ENCODE peak calls at places on chromosomes 2 and 18, in nine cellular contexts. One of them, this sample, is unnamed.

GRCh38 chr2:188628989-188629889 is 337.6 kb downstream of the GULP1 start:
- DNase-seq in NCI-H1417: no peak
- DNase-seq in activated naive CD8-positive, alpha-beta T cell treated with anti-CD3 and anti-CD28 coated beads, Interleukin-2, amount 50 U/mL, for 16 hours: no peak
- DNase-seq in mesothelial cell of epicardium: no peak
- DNase-seq in hepatic stellate cell: no peak
- DNase-seq in GM13977: no peak
- DNase-seq in HCT116: peak; percentile 7
- DNase-seq in psoas muscle: no peak
- DNase-seq in germinal center: no peak
- DNase-seq in this sample: no peak

GRCh38 chr18:33805592-33805991 is 227.6 kb downstream of the ASXL3 start:
- DNase-seq in NCI-H1417: no peak
- DNase-seq in activated naive CD8-positive, alpha-beta T cell treated with anti-CD3 and anti-CD28 coated beads, Interleukin-2, amount 50 U/mL, for 16 hours: no peak
- DNase-seq in mesothelial cell of epicardium: no peak
- DNase-seq in hepatic stellate cell: no peak
- DNase-seq in GM13977: no peak
- DNase-seq in HCT116: no peak
- DNase-seq in psoas muscle: no peak
- DNase-seq in germinal center: no peak
- DNase-seq in this sample: no peak

GRCh38 chr2:240820607-240821428 is 799 bp upstream of the KIF1A start:
- DNase-seq in NCI-H1417: peak; percentile 99
- DNase-seq in activated naive CD8-positive, alpha-beta T cell treated with anti-CD3 and anti-CD28 coated beads, Interleukin-2, amount 50 U/mL, for 16 hours: no peak
- DNase-seq in mesothelial cell of epicardium: no peak
- DNase-seq in hepatic stellate cell: no peak
- DNase-seq in GM13977: no peak
- DNase-seq in HCT116: no peak
- DNase-seq in psoas muscle: no peak
- DNase-seq in germinal center: no peak
- DNase-seq in this sample: peak; percentile 95

GRCh38 chr2:71240794-71241193 is 13.9 kb upstream of the PAIP2B start:
- DNase-seq in NCI-H1417: no peak
- DNase-seq in activated naive CD8-positive, alpha-beta T cell treated with anti-CD3 and anti-CD28 coated beads, Interleukin-2, amount 50 U/mL, for 16 hours: no peak
- DNase-seq in mesothelial cell of epicardium: no peak
- DNase-seq in hepatic stellate cell: no peak
- DNase-seq in GM13977: no peak
- DNase-seq in HCT116: no peak
- DNase-seq in psoas muscle: no peak
- DNase-seq in germinal center: no peak
- DNase-seq in this sample: no peak

GRCh38 chr2:72115361-72116080 is 32.1 kb downstream of the CYP26B1 start:
- DNase-seq in NCI-H1417: peak; percentile 28
- DNase-seq in activated naive CD8-positive, alpha-beta T cell treated with anti-CD3 and anti-CD28 coated beads, Interleukin-2, amount 50 U/mL, for 16 hours: no peak
- DNase-seq in mesothelial cell of epicardium: peak; percentile 63
- DNase-seq in hepatic stellate cell: no peak
- DNase-seq in GM13977: no peak
- DNase-seq in HCT116: peak; percentile 68
- DNase-seq in psoas muscle: peak; percentile 70
- DNase-seq in germinal center: no peak
- DNase-seq in this sample: no peak

GRCh38 chr2:133314761-133315160 is 253.5 kb downstream of the NCKAP5 start:
- DNase-seq in NCI-H1417: no peak
- DNase-seq in activated naive CD8-positive, alpha-beta T cell treated with anti-CD3 and anti-CD28 coated beads, Interleukin-2, amount 50 U/mL, for 16 hours: no peak
- DNase-seq in mesothelial cell of epicardium: no peak
- DNase-seq in hepatic stellate cell: no peak
- DNase-seq in GM13977: no peak
- DNase-seq in HCT116: no peak
- DNase-seq in psoas muscle: no peak
- DNase-seq in germinal center: no peak
- DNase-seq in this sample: no peak

GRCh38 chr2:198662916-198663315 is 794.8 kb downstream of the SATB2 start:
- DNase-seq in NCI-H1417: no peak
- DNase-seq in activated naive CD8-positive, alpha-beta T cell treated with anti-CD3 and anti-CD28 coated beads, Interleukin-2, amount 50 U/mL, for 16 hours: no peak
- DNase-seq in mesothelial cell of epicardium: no peak
- DNase-seq in hepatic stellate cell: no peak
- DNase-seq in GM13977: no peak
- DNase-seq in HCT116: no peak
- DNase-seq in psoas muscle: no peak
- DNase-seq in germinal center: no peak
- DNase-seq in this sample: no peak

GRCh38 chr2:39549718-39550464 is 112.8 kb upstream of the MAP4K3 start:
- DNase-seq in NCI-H1417: no peak
- DNase-seq in activated naive CD8-positive, alpha-beta T cell treated with anti-CD3 and anti-CD28 coated beads, Interleukin-2, amount 50 U/mL, for 16 hours: no peak
- DNase-seq in mesothelial cell of epicardium: no peak
- DNase-seq in hepatic stellate cell: no peak
- DNase-seq in GM13977: no peak
- DNase-seq in HCT116: no peak
- DNase-seq in psoas muscle: no peak
- DNase-seq in germinal center: no peak
- DNase-seq in this sample: no peak

GRCh38 chr2:45242161-45242741 is 233.0 kb upstream of the SIX2 start:
- DNase-seq in NCI-H1417: peak; percentile 69
- DNase-seq in activated naive CD8-positive, alpha-beta T cell treated with anti-CD3 and anti-CD28 coated beads, Interleukin-2, amount 50 U/mL, for 16 hours: no peak
- DNase-seq in mesothelial cell of epicardium: no peak
- DNase-seq in hepatic stellate cell: no peak
- DNase-seq in GM13977: no peak
- DNase-seq in HCT116: no peak
- DNase-seq in psoas muscle: peak; percentile 40
- DNase-seq in germinal center: no peak
- DNase-seq in this sample: peak; percentile 63

GRCh38 chr18:3966985-3967856 is 487.9 kb downstream of the DLGAP1 start:
- DNase-seq in NCI-H1417: no peak
- DNase-seq in activated naive CD8-positive, alpha-beta T cell treated with anti-CD3 and anti-CD28 coated beads, Interleukin-2, amount 50 U/mL, for 16 hours: no peak
- DNase-seq in mesothelial cell of epicardium: no peak
- DNase-seq in hepatic stellate cell: no peak
- DNase-seq in GM13977: no peak
- DNase-seq in HCT116: no peak
- DNase-seq in psoas muscle: no peak
- DNase-seq in germinal center: no peak
- DNase-seq in this sample: peak; percentile 39

GRCh38 chr2:67309281-67309680 is 87.9 kb upstream of the ETAA1 start:
- DNase-seq in NCI-H1417: no peak
- DNase-seq in activated naive CD8-positive, alpha-beta T cell treated with anti-CD3 and anti-CD28 coated beads, Interleukin-2, amount 50 U/mL, for 16 hours: no peak
- DNase-seq in mesothelial cell of epicardium: no peak
- DNase-seq in hepatic stellate cell: no peak
- DNase-seq in GM13977: no peak
- DNase-seq in HCT116: no peak
- DNase-seq in psoas muscle: no peak
- DNase-seq in germinal center: no peak
- DNase-seq in this sample: no peak

GRCh38 chr18:2186967-2187366 is 384.3 kb downstream of the METTL4 start:
- DNase-seq in NCI-H1417: no peak
- DNase-seq in activated naive CD8-positive, alpha-beta T cell treated with anti-CD3 and anti-CD28 coated beads, Interleukin-2, amount 50 U/mL, for 16 hours: no peak
- DNase-seq in mesothelial cell of epicardium: no peak
- DNase-seq in hepatic stellate cell: no peak
- DNase-seq in GM13977: no peak
- DNase-seq in HCT116: no peak
- DNase-seq in psoas muscle: no peak
- DNase-seq in germinal center: no peak
- DNase-seq in this sample: no peak

GRCh38 chr2:22788749-22789148 is 596.2 kb upstream of the KLHL29 start:
- DNase-seq in NCI-H1417: no peak
- DNase-seq in activated naive CD8-positive, alpha-beta T cell treated with anti-CD3 and anti-CD28 coated beads, Interleukin-2, amount 50 U/mL, for 16 hours: no peak
- DNase-seq in mesothelial cell of epicardium: no peak
- DNase-seq in hepatic stellate cell: no peak
- DNase-seq in GM13977: no peak
- DNase-seq in HCT116: no peak
- DNase-seq in psoas muscle: no peak
- DNase-seq in germinal center: no peak
- DNase-seq in this sample: no peak

GRCh38 chr2:74267068-74267467 is 68.7 kb downstream of the MTHFD2 start:
- DNase-seq in NCI-H1417: peak; percentile 46
- DNase-seq in activated naive CD8-positive, alpha-beta T cell treated with anti-CD3 and anti-CD28 coated beads, Interleukin-2, amount 50 U/mL, for 16 hours: peak; percentile 11
- DNase-seq in mesothelial cell of epicardium: no peak
- DNase-seq in hepatic stellate cell: no peak
- DNase-seq in GM13977: peak; percentile 59
- DNase-seq in HCT116: peak; percentile 53
- DNase-seq in psoas muscle: no peak
- DNase-seq in germinal center: peak; percentile 29
- DNase-seq in this sample: peak; percentile 88

GRCh38 chr2:20571644-20572215 is 79.2 kb downstream of the HS1BP3 start:
- DNase-seq in NCI-H1417: no peak
- DNase-seq in activated naive CD8-positive, alpha-beta T cell treated with anti-CD3 and anti-CD28 coated beads, Interleukin-2, amount 50 U/mL, for 16 hours: no peak
- DNase-seq in mesothelial cell of epicardium: no peak
- DNase-seq in hepatic stellate cell: no peak
- DNase-seq in GM13977: no peak
- DNase-seq in HCT116: no peak
- DNase-seq in psoas muscle: no peak
- DNase-seq in germinal center: no peak
- DNase-seq in this sample: no peak

GRCh38 chr2:27992787-27993747 is 102.5 kb downstream of the BABAM2 start:
- DNase-seq in NCI-H1417: no peak
- DNase-seq in activated naive CD8-positive, alpha-beta T cell treated with anti-CD3 and anti-CD28 coated beads, Interleukin-2, amount 50 U/mL, for 16 hours: no peak
- DNase-seq in mesothelial cell of epicardium: no peak
- DNase-seq in hepatic stellate cell: peak; percentile 31
- DNase-seq in GM13977: no peak
- DNase-seq in HCT116: no peak
- DNase-seq in psoas muscle: no peak
- DNase-seq in germinal center: no peak
- DNase-seq in this sample: no peak

GRCh38 chr2:176106636-176107539 is at the start of gene HOXD11:
- DNase-seq in NCI-H1417: peak; percentile 91
- DNase-seq in activated naive CD8-positive, alpha-beta T cell treated with anti-CD3 and anti-CD28 coated beads, Interleukin-2, amount 50 U/mL, for 16 hours: no peak
- DNase-seq in mesothelial cell of epicardium: no peak
- DNase-seq in hepatic stellate cell: no peak
- DNase-seq in GM13977: no peak
- DNase-seq in HCT116: no peak
- DNase-seq in psoas muscle: no peak
- DNase-seq in germinal center: no peak
- DNase-seq in this sample: peak; percentile 90

GRCh38 chr2:23430263-23430662 is 45.3 kb downstream of the KLHL29 start:
- DNase-seq in NCI-H1417: no peak
- DNase-seq in activated naive CD8-positive, alpha-beta T cell treated with anti-CD3 and anti-CD28 coated beads, Interleukin-2, amount 50 U/mL, for 16 hours: no peak
- DNase-seq in mesothelial cell of epicardium: no peak
- DNase-seq in hepatic stellate cell: peak; percentile 72
- DNase-seq in GM13977: no peak
- DNase-seq in HCT116: no peak
- DNase-seq in psoas muscle: no peak
- DNase-seq in germinal center: no peak
- DNase-seq in this sample: no peak

GRCh38 chr2:59083075-59083792 is 842.1 kb upstream of the FANCL start:
- DNase-seq in NCI-H1417: no peak
- DNase-seq in activated naive CD8-positive, alpha-beta T cell treated with anti-CD3 and anti-CD28 coated beads, Interleukin-2, amount 50 U/mL, for 16 hours: no peak
- DNase-seq in mesothelial cell of epicardium: no peak
- DNase-seq in hepatic stellate cell: no peak
- DNase-seq in GM13977: no peak
- DNase-seq in HCT116: no peak
- DNase-seq in psoas muscle: no peak
- DNase-seq in germinal center: no peak
- DNase-seq in this sample: peak; percentile 11

GRCh38 chr2:19207452-19207851 is 151.0 kb downstream of the OSR1 start:
- DNase-seq in NCI-H1417: no peak
- DNase-seq in activated naive CD8-positive, alpha-beta T cell treated with anti-CD3 and anti-CD28 coated beads, Interleukin-2, amount 50 U/mL, for 16 hours: no peak
- DNase-seq in mesothelial cell of epicardium: no peak
- DNase-seq in hepatic stellate cell: no peak
- DNase-seq in GM13977: no peak
- DNase-seq in HCT116: no peak
- DNase-seq in psoas muscle: no peak
- DNase-seq in germinal center: no peak
- DNase-seq in this sample: no peak

GRCh38 chr2:130936451-130936850 is 99.7 kb downstream of the ARHGEF4 start:
- DNase-seq in NCI-H1417: no peak
- DNase-seq in activated naive CD8-positive, alpha-beta T cell treated with anti-CD3 and anti-CD28 coated beads, Interleukin-2, amount 50 U/mL, for 16 hours: no peak
- DNase-seq in mesothelial cell of epicardium: no peak
- DNase-seq in hepatic stellate cell: no peak
- DNase-seq in GM13977: no peak
- DNase-seq in HCT116: no peak
- DNase-seq in psoas muscle: no peak
- DNase-seq in germinal center: no peak
- DNase-seq in this sample: no peak

GRCh38 chr2:196481323-196481695 is 158.2 kb upstream of the CCDC150 start:
- DNase-seq in NCI-H1417: no peak
- DNase-seq in activated naive CD8-positive, alpha-beta T cell treated with anti-CD3 and anti-CD28 coated beads, Interleukin-2, amount 50 U/mL, for 16 hours: no peak
- DNase-seq in mesothelial cell of epicardium: no peak
- DNase-seq in hepatic stellate cell: peak; percentile 39
- DNase-seq in GM13977: no peak
- DNase-seq in HCT116: no peak
- DNase-seq in psoas muscle: no peak
- DNase-seq in germinal center: no peak
- DNase-seq in this sample: no peak

GRCh38 chr2:18047896-18048657 is 169.6 kb downstream of the KCNS3 start:
- DNase-seq in NCI-H1417: no peak
- DNase-seq in activated naive CD8-positive, alpha-beta T cell treated with anti-CD3 and anti-CD28 coated beads, Interleukin-2, amount 50 U/mL, for 16 hours: no peak
- DNase-seq in mesothelial cell of epicardium: no peak
- DNase-seq in hepatic stellate cell: peak; percentile 20
- DNase-seq in GM13977: no peak
- DNase-seq in HCT116: peak; percentile 16
- DNase-seq in psoas muscle: peak; percentile 27
- DNase-seq in germinal center: no peak
- DNase-seq in this sample: no peak

GRCh38 chr2:8677646-8678592 is 3.9 kb upstream of the ID2 start:
- DNase-seq in NCI-H1417: peak; percentile 89
- DNase-seq in activated naive CD8-positive, alpha-beta T cell treated with anti-CD3 and anti-CD28 coated beads, Interleukin-2, amount 50 U/mL, for 16 hours: no peak
- DNase-seq in mesothelial cell of epicardium: peak; percentile 63
- DNase-seq in hepatic stellate cell: peak; percentile 57
- DNase-seq in GM13977: peak; percentile 40
- DNase-seq in HCT116: peak; percentile 34
- DNase-seq in psoas muscle: peak; percentile 41
- DNase-seq in germinal center: no peak
- DNase-seq in this sample: peak; percentile 87

GRCh38 chr18:27861539-27861938 is 315.4 kb downstream of the CDH2 start:
- DNase-seq in NCI-H1417: peak; percentile 24
- DNase-seq in activated naive CD8-positive, alpha-beta T cell treated with anti-CD3 and anti-CD28 coated beads, Interleukin-2, amount 50 U/mL, for 16 hours: no peak
- DNase-seq in mesothelial cell of epicardium: no peak
- DNase-seq in hepatic stellate cell: no peak
- DNase-seq in GM13977: no peak
- DNase-seq in HCT116: no peak
- DNase-seq in psoas muscle: no peak
- DNase-seq in germinal center: no peak
- DNase-seq in this sample: peak; percentile 95

GRCh38 chr2:128308284-128308731 is 10.4 kb downstream of the HS6ST1 start:
- DNase-seq in NCI-H1417: no peak
- DNase-seq in activated naive CD8-positive, alpha-beta T cell treated with anti-CD3 and anti-CD28 coated beads, Interleukin-2, amount 50 U/mL, for 16 hours: no peak
- DNase-seq in mesothelial cell of epicardium: peak; percentile 14
- DNase-seq in hepatic stellate cell: no peak
- DNase-seq in GM13977: no peak
- DNase-seq in HCT116: no peak
- DNase-seq in psoas muscle: peak; percentile 29
- DNase-seq in germinal center: no peak
- DNase-seq in this sample: no peak

GRCh38 chr2:24076849-24077534 is 866 bp upstream of the SF3B6 start:
- DNase-seq in NCI-H1417: no peak
- DNase-seq in activated naive CD8-positive, alpha-beta T cell treated with anti-CD3 and anti-CD28 coated beads, Interleukin-2, amount 50 U/mL, for 16 hours: no peak
- DNase-seq in mesothelial cell of epicardium: peak; percentile 33
- DNase-seq in hepatic stellate cell: peak; percentile 14
- DNase-seq in GM13977: no peak
- DNase-seq in HCT116: no peak
- DNase-seq in psoas muscle: no peak
- DNase-seq in germinal center: peak; percentile 15
- DNase-seq in this sample: no peak

GRCh38 chr2:88038263-88039105 is 17.1 kb downstream of the KRCC1 start:
- DNase-seq in NCI-H1417: no peak
- DNase-seq in activated naive CD8-positive, alpha-beta T cell treated with anti-CD3 and anti-CD28 coated beads, Interleukin-2, amount 50 U/mL, for 16 hours: no peak
- DNase-seq in mesothelial cell of epicardium: no peak
- DNase-seq in hepatic stellate cell: peak; percentile 57
- DNase-seq in GM13977: no peak
- DNase-seq in HCT116: no peak
- DNase-seq in psoas muscle: no peak
- DNase-seq in germinal center: no peak
- DNase-seq in this sample: no peak

This sample was measured in NCI-H146.